ENCODE peak calls at places on chromosomes 12 and 14, in eight cellular contexts. C is ELR; L is posterior cingulate gyrus; P is astrocyte of the spinal cord; X is CD8-positive, alpha-beta T cell; O is neural progenitor cell; G is small intestine; F is naive B cell. W is an unnamed sample.

GRCh38 chr12:79732647-79733046 is 41.9 kb upstream of the PAWR start:
- DNase-seq in C (no peak), L (no peak), P (no peak), X (no peak), O (no peak), G (no peak), F (no peak), W (no peak)

GRCh38 chr12:92779902-92780301 is 77.1 kb downstream of the PLEKHG7 start:
- DNase-seq in C (no peak), L (no peak), P (no peak), X (no peak), O (no peak), G (no peak), F (no peak), W (no peak)

GRCh38 chr14:32201196-32201815 is 539 bp upstream of the RNU6-7 start:
- DNase-seq in C (peak; percentile 74), L (peak; percentile 76), P (peak; percentile 72), X (peak; percentile 37), O (peak; percentile 98), G (peak; percentile 89), F (peak; percentile 84), W (peak; percentile 94)

GRCh38 chr12:32139064-32139421 is 32.4 kb downstream of the BICD1 start:
- DNase-seq in C (peak; percentile 50), L (no peak), P (peak; percentile 61), X (no peak), O (peak; percentile 24), G (peak; percentile 11), F (peak; percentile 82), W (no peak)

GRCh38 chr14:34593740-34594375 is 36.1 kb downstream of the SNX6 start:
- DNase-seq in C (no peak), L (no peak), P (peak; percentile 88), X (no peak), O (no peak), G (no peak), F (no peak), W (peak; percentile 21)

GRCh38 chr12:25583545-25583944 is 30.5 kb upstream of the LMNTD1 start:
- DNase-seq in C (no peak), L (no peak), P (no peak), X (no peak), O (peak; percentile 17), G (peak; percentile 32), F (no peak), W (no peak)

GRCh38 chr12:113261847-113262470 is 40.7 kb downstream of the TPCN1 start:
- DNase-seq in C (no peak), L (no peak), P (no peak), X (no peak), O (no peak), G (no peak), F (no peak), W (peak; percentile 5)

GRCh38 chr12:23662966-23663365 is 286.5 kb downstream of the SOX5 start:
- DNase-seq in C (no peak), L (no peak), P (no peak), X (no peak), O (no peak), G (no peak), F (no peak), W (no peak)

GRCh38 chr14:104968541-104969401 is 9.4 kb downstream of the AHNAK2 start:
- DNase-seq in C (peak; percentile 29), L (no peak), P (no peak), X (no peak), O (peak; percentile 37), G (no peak), F (no peak), W (no peak)

GRCh38 chr12:55996201-55996714 is 818 bp upstream of the SUOX start:
- DNase-seq in C (peak; percentile 77), L (peak; percentile 58), P (peak; percentile 72), X (peak; percentile 27), O (peak; percentile 65), G (peak; percentile 82), F (peak; percentile 61), W (no peak)

GRCh38 chr12:2179953-2180736 is 127.4 kb downstream of the CACNA1C start:
- DNase-seq in C (peak; percentile 93), L (peak; percentile 21), P (peak; percentile 93), X (no peak), O (no peak), G (no peak), F (no peak), W (no peak)

GRCh38 chr12:104498211-104498801 is 41.6 kb downstream of the CHST11 start:
- DNase-seq in C (peak; percentile 87), L (no peak), P (peak; percentile 63), X (no peak), O (no peak), G (no peak), F (no peak), W (no peak)